ENCODE peak calls at places on chromosome 7, in nine cellular contexts. One of them, this sample, is unnamed.

GRCh38 chr7:117993377-117994003 is 120.2 kb upstream of the CTTNBP2 start:
- DNase-seq in sigmoid colon: no peak
- DNase-seq in OCI-LY7: peak
- DNase-seq in mesothelial cell of epicardium: no peak
- DNase-seq in RWPE1: peak
- DNase-seq in HL-60: peak
- DNase-seq in HFFc6: no peak
- DNase-seq in fibroblast of lung: peak
- DNase-seq in natural killer cell: no peak
- DNase-seq in this sample: peak

GRCh38 chr7:137018468-137018867 is 150.0 kb downstream of the CHRM2 start:
- DNase-seq in sigmoid colon: no peak
- DNase-seq in OCI-LY7: no peak
- DNase-seq in mesothelial cell of epicardium: no peak
- DNase-seq in RWPE1: no peak
- DNase-seq in HL-60: no peak
- DNase-seq in HFFc6: no peak
- DNase-seq in fibroblast of lung: no peak
- DNase-seq in natural killer cell: no peak
- DNase-seq in this sample: no peak

GRCh38 chr7:104967595-104967994 is 46.4 kb upstream of the KMT2E start:
- DNase-seq in sigmoid colon: no peak
- DNase-seq in OCI-LY7: no peak
- DNase-seq in mesothelial cell of epicardium: no peak
- DNase-seq in RWPE1: no peak
- DNase-seq in HL-60: no peak
- DNase-seq in HFFc6: peak
- DNase-seq in fibroblast of lung: peak
- DNase-seq in natural killer cell: no peak
- DNase-seq in this sample: no peak

GRCh38 chr7:105268056-105268455 is 120.7 kb downstream of the SRPK2 start:
- DNase-seq in sigmoid colon: no peak
- DNase-seq in OCI-LY7: no peak
- DNase-seq in mesothelial cell of epicardium: no peak
- DNase-seq in RWPE1: peak
- DNase-seq in HL-60: no peak
- DNase-seq in HFFc6: peak
- DNase-seq in fibroblast of lung: peak
- DNase-seq in natural killer cell: no peak
- DNase-seq in this sample: peak

GRCh38 chr7:94971051-94971867 is 63.9 kb downstream of the PPP1R9A start:
- DNase-seq in sigmoid colon: no peak
- DNase-seq in OCI-LY7: no peak
- DNase-seq in mesothelial cell of epicardium: no peak
- DNase-seq in RWPE1: no peak
- DNase-seq in HL-60: no peak
- DNase-seq in HFFc6: peak
- DNase-seq in fibroblast of lung: peak
- DNase-seq in natural killer cell: no peak
- DNase-seq in this sample: no peak

GRCh38 chr7:96481831-96482230 is 159.9 kb upstream of the SLC25A13 start:
- DNase-seq in sigmoid colon: no peak
- DNase-seq in OCI-LY7: no peak
- DNase-seq in mesothelial cell of epicardium: no peak
- DNase-seq in RWPE1: no peak
- DNase-seq in HL-60: no peak
- DNase-seq in HFFc6: peak
- DNase-seq in fibroblast of lung: no peak
- DNase-seq in natural killer cell: no peak
- DNase-seq in this sample: no peak

GRCh38 chr7:98091061-98091460 is 15.6 kb upstream of the LMTK2 start:
- DNase-seq in sigmoid colon: no peak
- DNase-seq in OCI-LY7: no peak
- DNase-seq in mesothelial cell of epicardium: no peak
- DNase-seq in RWPE1: peak
- DNase-seq in HL-60: no peak
- DNase-seq in HFFc6: no peak
- DNase-seq in fibroblast of lung: peak
- DNase-seq in natural killer cell: no peak
- DNase-seq in this sample: no peak

GRCh38 chr7:798921-799470 is 33.3 kb upstream of the SUN1 start:
- DNase-seq in sigmoid colon: no peak
- DNase-seq in OCI-LY7: no peak
- DNase-seq in mesothelial cell of epicardium: no peak
- DNase-seq in RWPE1: no peak
- DNase-seq in HL-60: no peak
- DNase-seq in HFFc6: no peak
- DNase-seq in fibroblast of lung: no peak
- DNase-seq in natural killer cell: no peak
- DNase-seq in this sample: no peak

GRCh38 chr7:150406311-150406564 is 27.1 kb downstream of the ZNF775 start:
- DNase-seq in sigmoid colon: no peak
- DNase-seq in OCI-LY7: peak
- DNase-seq in mesothelial cell of epicardium: no peak
- DNase-seq in RWPE1: no peak
- DNase-seq in HL-60: no peak
- DNase-seq in HFFc6: no peak
- DNase-seq in fibroblast of lung: no peak
- DNase-seq in natural killer cell: no peak
- DNase-seq in this sample: peak

GRCh38 chr7:30335763-30336487 is 51.5 kb downstream of the ZNRF2 start:
- DNase-seq in sigmoid colon: no peak
- DNase-seq in OCI-LY7: no peak
- DNase-seq in mesothelial cell of epicardium: no peak
- DNase-seq in RWPE1: no peak
- DNase-seq in HL-60: no peak
- DNase-seq in HFFc6: no peak
- DNase-seq in fibroblast of lung: peak
- DNase-seq in natural killer cell: no peak
- DNase-seq in this sample: no peak

GRCh38 chr7:28266377-28266776 is 85.8 kb upstream of the JAZF1 start:
- DNase-seq in sigmoid colon: no peak
- DNase-seq in OCI-LY7: no peak
- DNase-seq in mesothelial cell of epicardium: no peak
- DNase-seq in RWPE1: no peak
- DNase-seq in HL-60: no peak
- DNase-seq in HFFc6: no peak
- DNase-seq in fibroblast of lung: peak
- DNase-seq in natural killer cell: no peak
- DNase-seq in this sample: no peak

GRCh38 chr7:141290365-141290764 is 216.5 kb downstream of the TMEM178B start:
- DNase-seq in sigmoid colon: no peak
- DNase-seq in OCI-LY7: no peak
- DNase-seq in mesothelial cell of epicardium: no peak
- DNase-seq in RWPE1: no peak
- DNase-seq in HL-60: no peak
- DNase-seq in HFFc6: no peak
- DNase-seq in fibroblast of lung: no peak
- DNase-seq in natural killer cell: no peak
- DNase-seq in this sample: no peak

GRCh38 chr7:103093429-103093828 is 18.5 kb downstream of the ARMC10 start:
- DNase-seq in sigmoid colon: no peak
- DNase-seq in OCI-LY7: no peak
- DNase-seq in mesothelial cell of epicardium: no peak
- DNase-seq in RWPE1: peak
- DNase-seq in HL-60: no peak
- DNase-seq in HFFc6: no peak
- DNase-seq in fibroblast of lung: no peak
- DNase-seq in natural killer cell: no peak
- DNase-seq in this sample: no peak

GRCh38 chr7:103094102-103094501 is 19.2 kb downstream of the ARMC10 start:
- DNase-seq in sigmoid colon: no peak
- DNase-seq in OCI-LY7: no peak
- DNase-seq in mesothelial cell of epicardium: no peak
- DNase-seq in RWPE1: no peak
- DNase-seq in HL-60: no peak
- DNase-seq in HFFc6: no peak
- DNase-seq in fibroblast of lung: no peak
- DNase-seq in natural killer cell: no peak
- DNase-seq in this sample: no peak
- TF ChIP-seq CTCF in sigmoid colon: no peak
- TF ChIP-seq CTCF in OCI-LY7: peak
- TF ChIP-seq CTCF in mesothelial cell of epicardium: no peak
- TF ChIP-seq CTCF in RWPE1: no peak
- TF ChIP-seq CTCF in HL-60: no peak
- TF ChIP-seq CTCF in HFFc6: peak
- TF ChIP-seq CTCF in fibroblast of lung: no peak
- TF ChIP-seq CTCF in natural killer cell: no peak
- TF ChIP-seq CTCF in this sample: no peak

GRCh38 chr7:55508301-55509011 is 63.8 kb downstream of the VOPP1 start:
- DNase-seq in sigmoid colon: no peak
- DNase-seq in OCI-LY7: no peak
- DNase-seq in mesothelial cell of epicardium: no peak
- DNase-seq in RWPE1: no peak
- DNase-seq in HL-60: no peak
- DNase-seq in HFFc6: no peak
- DNase-seq in fibroblast of lung: no peak
- DNase-seq in natural killer cell: no peak
- DNase-seq in this sample: peak

GRCh38 chr7:55510621-55511020 is 61.7 kb downstream of the VOPP1 start:
- DNase-seq in sigmoid colon: no peak
- DNase-seq in OCI-LY7: no peak
- DNase-seq in mesothelial cell of epicardium: no peak
- DNase-seq in RWPE1: no peak
- DNase-seq in HL-60: no peak
- DNase-seq in HFFc6: no peak
- DNase-seq in fibroblast of lung: no peak
- DNase-seq in natural killer cell: no peak
- DNase-seq in this sample: no peak

GRCh38 chr7:55507743-55508142 is 64.6 kb downstream of the VOPP1 start:
- DNase-seq in sigmoid colon: no peak
- DNase-seq in OCI-LY7: no peak
- DNase-seq in mesothelial cell of epicardium: no peak
- DNase-seq in RWPE1: no peak
- DNase-seq in HL-60: no peak
- DNase-seq in HFFc6: no peak
- DNase-seq in fibroblast of lung: no peak
- DNase-seq in natural killer cell: no peak
- DNase-seq in this sample: no peak

GRCh38 chr7:55512635-55513034 is 59.7 kb downstream of the VOPP1 start:
- DNase-seq in sigmoid colon: no peak
- DNase-seq in OCI-LY7: no peak
- DNase-seq in mesothelial cell of epicardium: no peak
- DNase-seq in RWPE1: no peak
- DNase-seq in HL-60: no peak
- DNase-seq in HFFc6: no peak
- DNase-seq in fibroblast of lung: no peak
- DNase-seq in natural killer cell: no peak
- DNase-seq in this sample: no peak

GRCh38 chr7:55509322-55509721 is 63.0 kb downstream of the VOPP1 start:
- DNase-seq in sigmoid colon: no peak
- DNase-seq in OCI-LY7: no peak
- DNase-seq in mesothelial cell of epicardium: no peak
- DNase-seq in RWPE1: no peak
- DNase-seq in HL-60: no peak
- DNase-seq in HFFc6: peak
- DNase-seq in fibroblast of lung: peak
- DNase-seq in natural killer cell: no peak
- DNase-seq in this sample: no peak
- TF ChIP-seq CTCF in sigmoid colon: no peak
- TF ChIP-seq CTCF in OCI-LY7: no peak
- TF ChIP-seq CTCF in mesothelial cell of epicardium: no peak
- TF ChIP-seq CTCF in RWPE1: no peak
- TF ChIP-seq CTCF in HL-60: no peak
- TF ChIP-seq CTCF in HFFc6: no peak
- TF ChIP-seq CTCF in fibroblast of lung: no peak
- TF ChIP-seq CTCF in natural killer cell: no peak
- TF ChIP-seq CTCF in this sample: no peak

GRCh38 chr7:108802639-108803038 is 233.0 kb downstream of the DNAJB9 start:
- DNase-seq in sigmoid colon: no peak
- DNase-seq in OCI-LY7: no peak
- DNase-seq in mesothelial cell of epicardium: no peak
- DNase-seq in RWPE1: no peak
- DNase-seq in HL-60: no peak
- DNase-seq in HFFc6: no peak
- DNase-seq in fibroblast of lung: no peak
- DNase-seq in natural killer cell: no peak
- DNase-seq in this sample: no peak

GRCh38 chr7:108808556-108808955 is 238.9 kb downstream of the DNAJB9 start:
- DNase-seq in sigmoid colon: no peak
- DNase-seq in OCI-LY7: no peak
- DNase-seq in mesothelial cell of epicardium: no peak
- DNase-seq in RWPE1: no peak
- DNase-seq in HL-60: no peak
- DNase-seq in HFFc6: no peak
- DNase-seq in fibroblast of lung: no peak
- DNase-seq in natural killer cell: no peak
- DNase-seq in this sample: no peak

GRCh38 chr7:108809356-108809755 is 239.7 kb downstream of the DNAJB9 start:
- DNase-seq in sigmoid colon: no peak
- DNase-seq in OCI-LY7: no peak
- DNase-seq in mesothelial cell of epicardium: no peak
- DNase-seq in RWPE1: no peak
- DNase-seq in HL-60: no peak
- DNase-seq in HFFc6: no peak
- DNase-seq in fibroblast of lung: no peak
- DNase-seq in natural killer cell: no peak
- DNase-seq in this sample: no peak

GRCh38 chr7:108805808-108806397 is 236.2 kb downstream of the DNAJB9 start:
- DNase-seq in sigmoid colon: no peak
- DNase-seq in OCI-LY7: peak
- DNase-seq in mesothelial cell of epicardium: no peak
- DNase-seq in RWPE1: peak
- DNase-seq in HL-60: peak
- DNase-seq in HFFc6: peak
- DNase-seq in fibroblast of lung: peak
- DNase-seq in natural killer cell: no peak
- DNase-seq in this sample: peak
- TF ChIP-seq CTCF in sigmoid colon: no peak
- TF ChIP-seq CTCF in OCI-LY7: peak
- TF ChIP-seq CTCF in mesothelial cell of epicardium: peak
- TF ChIP-seq CTCF in RWPE1: no peak
- TF ChIP-seq CTCF in HL-60: peak
- TF ChIP-seq CTCF in HFFc6: peak
- TF ChIP-seq CTCF in fibroblast of lung: peak
- TF ChIP-seq CTCF in natural killer cell: no peak
- TF ChIP-seq CTCF in this sample: peak

DNA sequence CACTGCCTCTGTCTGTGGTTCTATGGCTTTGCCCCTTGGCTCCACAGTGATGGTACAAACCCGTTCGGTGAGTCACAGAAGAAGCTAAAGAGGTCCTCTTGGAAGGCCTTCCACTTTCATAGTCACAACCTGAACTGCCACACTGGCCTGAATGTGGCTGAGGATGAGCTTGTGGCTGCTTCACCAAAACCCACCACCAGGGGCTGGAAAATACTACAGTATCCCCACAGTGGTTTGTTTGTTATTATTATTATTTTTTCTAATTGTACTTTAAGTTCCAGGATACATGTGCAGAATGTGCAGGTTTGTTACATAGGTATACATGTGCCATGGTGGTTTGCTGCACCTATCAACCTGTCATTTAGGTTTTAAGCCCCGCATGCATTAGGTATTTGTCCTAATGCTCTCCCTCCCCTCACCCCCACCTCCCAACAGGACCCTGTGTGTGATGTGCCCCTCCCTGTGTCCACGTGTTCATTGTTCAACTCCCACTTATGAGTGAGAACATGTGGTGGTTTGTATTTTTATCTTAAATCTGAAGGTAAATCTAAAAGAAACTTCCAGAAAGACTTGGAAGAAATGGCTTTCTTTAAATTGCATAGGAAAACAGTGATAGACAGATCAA is 160.8 kb upstream of the NPSR1 start:
- DNase-seq in sigmoid colon: no peak
- DNase-seq in OCI-LY7: no peak
- DNase-seq in mesothelial cell of epicardium: no peak
- DNase-seq in RWPE1: peak
- DNase-seq in HL-60: no peak
- DNase-seq in HFFc6: no peak
- DNase-seq in fibroblast of lung: no peak
- DNase-seq in natural killer cell: no peak
- DNase-seq in this sample: no peak
- TF ChIP-seq CTCF in sigmoid colon: no peak
- TF ChIP-seq CTCF in OCI-LY7: peak
- TF ChIP-seq CTCF in mesothelial cell of epicardium: peak
- TF ChIP-seq CTCF in RWPE1: no peak
- TF ChIP-seq CTCF in HL-60: no peak
- TF ChIP-seq CTCF in HFFc6: peak
- TF ChIP-seq CTCF in fibroblast of lung: peak
- TF ChIP-seq CTCF in natural killer cell: no peak
- TF ChIP-seq CTCF in this sample: no peak

This sample was measured in activated CD8-positive, alpha-beta T cell treated with anti-CD3 and anti-CD28 coated beads for 36 hours.